ENCODE peak calls at places on chromosome 10, in five cellular contexts. R is nucleus accumbens, A is MV-4-11, M is iris pigment epithelial cell, X is IMR-90. L is an unnamed sample.

GRCh38 chr10:133245439-133246235 is 8.0 kb downstream of the VENTX start:
- DNase-seq in R (no peak), A (no peak), M (no peak), X (no peak), L (no peak)

GRCh38 chr10:11936389-11937152 is 106.0 kb downstream of the UPF2 start:
- DNase-seq in R (no peak), A (no peak), M (no peak), X (no peak), L (no peak)

GRCh38 chr10:77600640-77601039 is 37.0 kb downstream of the KCNMA1 start:
- DNase-seq in R (no peak), A (no peak), M (no peak), X (no peak), L (no peak)

GRCh38 chr10:28179490-28180099 is 123.3 kb downstream of the MPP7 start:
- DNase-seq in R (no peak), A (peak), M (peak), X (peak), L (no peak)

GRCh38 chr10:34940436-34940835 is 125.3 kb upstream of the PARD3 start:
- DNase-seq in R (no peak), A (no peak), M (no peak), X (no peak), L (no peak)

GRCh38 chr10:122504551-122504950 is 43.2 kb downstream of the HTRA1 start:
- DNase-seq in R (peak), A (no peak), M (peak), X (peak), L (peak)

GRCh38 chr10:107733328-107733727 is 568.8 kb upstream of the SORCS1 start:
- DNase-seq in R (no peak), A (no peak), M (no peak), X (peak), L (no peak)

GRCh38 chr10:74738052-74738451 is 88.3 kb upstream of the KAT6B start:
- DNase-seq in R (no peak), A (peak), M (peak), X (peak), L (no peak)

GRCh38 chr10:123890761-123891146 is 853 bp downstream of the CPXM2 start:
- DNase-seq in R (no peak), A (no peak), M (no peak), X (no peak), L (no peak)

GRCh38 chr10:86363833-86364511 is 2.6 kb downstream of the GRID1 start:
- DNase-seq in R (no peak), A (no peak), M (no peak), X (no peak), L (no peak)

GRCh38 chr10:131727612-131728011 is 173.2 kb upstream of the PPP2R2D start:
- DNase-seq in R (no peak), A (no peak), M (no peak), X (no peak), L (peak)

GRCh38 chr10:114664127-114664526 is 6.1 kb upstream of the ABLIM1 start:
- DNase-seq in R (no peak), A (no peak), M (no peak), X (no peak), L (no peak)

GRCh38 chr10:99975942-99976809 is 33.6 kb downstream of the DNMBP start:
- DNase-seq in R (no peak), A (peak), M (peak), X (peak), L (no peak)

GRCh38 chr10:83724471-83725241 is 414.7 kb upstream of the GHITM start:
- DNase-seq in R (no peak), A (no peak), M (no peak), X (no peak), L (no peak)

GRCh38 chr10:3825244-3825643 is 40.2 kb upstream of the KLF6 start:
- DNase-seq in R (no peak), A (no peak), M (peak), X (peak), L (no peak)

GRCh38 chr10:5343979-5344378 is 20.8 kb upstream of the UCN3 start:
- DNase-seq in R (no peak), A (no peak), M (no peak), X (no peak), L (no peak)

GRCh38 chr10:72309290-72310240 is 35.8 kb downstream of the DDIT4 start:
- DNase-seq in R (no peak), A (peak), M (no peak), X (peak), L (no peak)

GRCh38 chr10:119859422-119860258 is 13.0 kb downstream of the MCMBP start:
- DNase-seq in R (no peak), A (peak), M (peak), X (peak), L (no peak)

GRCh38 chr10:70575486-70575873 is 27.1 kb downstream of the PRF1 start:
- DNase-seq in R (no peak), A (no peak), M (no peak), X (no peak), L (peak)

GRCh38 chr10:121459279-121459764 is 138.9 kb downstream of the FGFR2 start:
- DNase-seq in R (no peak), A (no peak), M (no peak), X (no peak), L (no peak)

GRCh38 chr10:133274751-133275682 is 1.7 kb downstream of the ADAM8 start:
- DNase-seq in R (no peak), A (peak), M (no peak), X (no peak), L (no peak)

GRCh38 chr10:80141696-80142460 is 9.3 kb downstream of the PLAC9 start:
- DNase-seq in R (no peak), A (no peak), M (no peak), X (no peak), L (no peak)

GRCh38 chr10:92042541-92042940 is 119.0 kb downstream of the BTAF1 start:
- DNase-seq in R (no peak), A (no peak), M (no peak), X (no peak), L (no peak)

GRCh38 chr10:116602648-116603400 is 12.1 kb downstream of the PNLIPRP1 start:
- DNase-seq in R (no peak), A (no peak), M (no peak), X (no peak), L (no peak)

GRCh38 chr10:80196270-80196949 is 8.9 kb downstream of the ANXA11 start:
- DNase-seq in R (no peak), A (no peak), M (peak), X (peak), L (peak)

GRCh38 chr10:113704637-113705343 is 25.1 kb downstream of the CASP7 start:
- DNase-seq in R (no peak), A (peak), M (peak), X (peak), L (no peak)

GRCh38 chr10:124989526-124989925 is 47.6 kb downstream of the ZRANB1 start:
- DNase-seq in R (no peak), A (no peak), M (no peak), X (no peak), L (no peak)

GRCh38 chr10:78849115-78849514 is 219.7 kb upstream of the ZMIZ1 start:
- DNase-seq in R (no peak), A (no peak), M (no peak), X (no peak), L (no peak)

GRCh38 chr10:3754727-3755439 is 30.1 kb downstream of the KLF6 start:
- DNase-seq in R (no peak), A (no peak), M (peak), X (peak), L (no peak)

GRCh38 chr10:131142446-131143380 is 168.8 kb downstream of the TCERG1L start:
- DNase-seq in R (no peak), A (no peak), M (no peak), X (no peak), L (no peak)

GRCh38 chr10:125034671-125035070 is 92.7 kb downstream of the ZRANB1 start:
- DNase-seq in R (no peak), A (no peak), M (peak), X (no peak), L (no peak)

GRCh38 chr10:12638103-12638502 is 288.8 kb downstream of the CAMK1D start:
- DNase-seq in R (no peak), A (peak), M (peak), X (peak), L (no peak)

GRCh38 chr10:52568309-52568708 is 204.3 kb downstream of the MBL2 start:
- DNase-seq in R (no peak), A (no peak), M (peak), X (peak), L (no peak)

GRCh38 chr10:2835950-2836349 is 231.4 kb upstream of the PFKP start:
- DNase-seq in R (no peak), A (no peak), M (no peak), X (no peak), L (no peak)

GRCh38 chr10:120184547-120185337 is 272.3 kb upstream of the PLPP4 start:
- DNase-seq in R (no peak), A (no peak), M (no peak), X (no peak), L (no peak)

GRCh38 chr10:13448216-13448615 is 80.6 kb downstream of the BEND7 start:
- DNase-seq in R (no peak), A (no peak), M (peak), X (peak), L (no peak)